ENCODE peak calls at places on chromosomes 6 and 20, in ten cellular contexts. One of them, this sample, is unnamed.

GRCh38 chr20:64176548-64177419 is 12.5 kb downstream of the MYT1 start:
- DNase-seq in NCI-H1092 treated with DMSO at 0.1 percent for 48 hours: no peak
- DNase-seq in osteocyte: no peak
- DNase-seq in RPMI7951: no peak
- DNase-seq in glutamatergic neuron: no peak
- DNase-seq in brain microvascular endothelial cell: no peak
- DNase-seq in astrocyte of the cerebellum: no peak
- DNase-seq in iPS DF 19.7: no peak
- DNase-seq in nucleus accumbens: no peak
- DNase-seq in KBM-7: no peak
- DNase-seq in this sample: no peak

GRCh38 chr6:133973109-133973971 is 20.3 kb downstream of the TBPL1 start:
- DNase-seq in NCI-H1092 treated with DMSO at 0.1 percent for 48 hours: peak; percentile 55
- DNase-seq in osteocyte: no peak
- DNase-seq in RPMI7951: peak; percentile 57
- DNase-seq in glutamatergic neuron: no peak
- DNase-seq in brain microvascular endothelial cell: no peak
- DNase-seq in astrocyte of the cerebellum: peak; percentile 57
- DNase-seq in iPS DF 19.7: no peak
- DNase-seq in nucleus accumbens: no peak
- DNase-seq in KBM-7: peak; percentile 56
- DNase-seq in this sample: no peak

GRCh38 chr20:53162251-53162835 is 190.2 kb downstream of the TSHZ2 start:
- DNase-seq in NCI-H1092 treated with DMSO at 0.1 percent for 48 hours: peak; percentile 9
- DNase-seq in osteocyte: no peak
- DNase-seq in RPMI7951: peak; percentile 42
- DNase-seq in glutamatergic neuron: peak; percentile 53
- DNase-seq in brain microvascular endothelial cell: peak; percentile 33
- DNase-seq in astrocyte of the cerebellum: peak; percentile 42
- DNase-seq in iPS DF 19.7: peak; percentile 65
- DNase-seq in nucleus accumbens: no peak
- DNase-seq in KBM-7: peak; percentile 61
- DNase-seq in this sample: no peak

GRCh38 chr20:34751453-34751852 is 47.3 kb downstream of the TP53INP2 start:
- DNase-seq in NCI-H1092 treated with DMSO at 0.1 percent for 48 hours: no peak
- DNase-seq in osteocyte: no peak
- DNase-seq in RPMI7951: no peak
- DNase-seq in glutamatergic neuron: no peak
- DNase-seq in brain microvascular endothelial cell: no peak
- DNase-seq in astrocyte of the cerebellum: no peak
- DNase-seq in iPS DF 19.7: no peak
- DNase-seq in nucleus accumbens: no peak
- DNase-seq in KBM-7: no peak
- DNase-seq in this sample: no peak

GRCh38 chr20:1005452-1006027 is 3.4 kb upstream of the RSPO4 start:
- DNase-seq in NCI-H1092 treated with DMSO at 0.1 percent for 48 hours: no peak
- DNase-seq in osteocyte: no peak
- DNase-seq in RPMI7951: peak; percentile 28
- DNase-seq in glutamatergic neuron: peak; percentile 43
- DNase-seq in brain microvascular endothelial cell: peak; percentile 30
- DNase-seq in astrocyte of the cerebellum: no peak
- DNase-seq in iPS DF 19.7: peak; percentile 87
- DNase-seq in nucleus accumbens: no peak
- DNase-seq in KBM-7: peak; percentile 28
- DNase-seq in this sample: peak; percentile 57

GRCh38 chr6:26532699-26533523 is 5.3 kb upstream of the HMGN4 start:
- DNase-seq in NCI-H1092 treated with DMSO at 0.1 percent for 48 hours: peak; percentile 81
- DNase-seq in osteocyte: peak; percentile 96
- DNase-seq in RPMI7951: peak; percentile 91
- DNase-seq in glutamatergic neuron: peak; percentile 88
- DNase-seq in brain microvascular endothelial cell: peak; percentile 96
- DNase-seq in astrocyte of the cerebellum: peak; percentile 75
- DNase-seq in iPS DF 19.7: no peak
- DNase-seq in nucleus accumbens: peak; percentile 75
- DNase-seq in KBM-7: peak; percentile 96
- DNase-seq in this sample: no peak

GRCh38 chr20:64164123-64164836 is at the start of gene MYT1:
- DNase-seq in NCI-H1092 treated with DMSO at 0.1 percent for 48 hours: peak; percentile 87
- DNase-seq in osteocyte: no peak
- DNase-seq in RPMI7951: no peak
- DNase-seq in glutamatergic neuron: peak; percentile 70
- DNase-seq in brain microvascular endothelial cell: no peak
- DNase-seq in astrocyte of the cerebellum: no peak
- DNase-seq in iPS DF 19.7: no peak
- DNase-seq in nucleus accumbens: no peak
- DNase-seq in KBM-7: no peak
- DNase-seq in this sample: no peak

GRCh38 chr6:2659882-2660281 is 90.8 kb downstream of the MYLK4 start:
- DNase-seq in NCI-H1092 treated with DMSO at 0.1 percent for 48 hours: no peak
- DNase-seq in osteocyte: no peak
- DNase-seq in RPMI7951: peak; percentile 49
- DNase-seq in glutamatergic neuron: no peak
- DNase-seq in brain microvascular endothelial cell: no peak
- DNase-seq in astrocyte of the cerebellum: no peak
- DNase-seq in iPS DF 19.7: no peak
- DNase-seq in nucleus accumbens: no peak
- DNase-seq in KBM-7: no peak
- DNase-seq in this sample: no peak

GRCh38 chr6:90610671-90611542 is 24.0 kb upstream of the MAP3K7 start:
- DNase-seq in NCI-H1092 treated with DMSO at 0.1 percent for 48 hours: peak; percentile 27
- DNase-seq in osteocyte: no peak
- DNase-seq in RPMI7951: peak; percentile 23
- DNase-seq in glutamatergic neuron: peak; percentile 62
- DNase-seq in brain microvascular endothelial cell: peak; percentile 2
- DNase-seq in astrocyte of the cerebellum: no peak
- DNase-seq in iPS DF 19.7: no peak
- DNase-seq in nucleus accumbens: no peak
- DNase-seq in KBM-7: peak; percentile 46
- DNase-seq in this sample: peak; percentile 77

GRCh38 chr6:34955447-34955846 is 66.4 kb downstream of the ANKS1A start:
- DNase-seq in NCI-H1092 treated with DMSO at 0.1 percent for 48 hours: no peak
- DNase-seq in osteocyte: no peak
- DNase-seq in RPMI7951: no peak
- DNase-seq in glutamatergic neuron: no peak
- DNase-seq in brain microvascular endothelial cell: no peak
- DNase-seq in astrocyte of the cerebellum: no peak
- DNase-seq in iPS DF 19.7: no peak
- DNase-seq in nucleus accumbens: no peak
- DNase-seq in KBM-7: peak; percentile 90
- DNase-seq in this sample: no peak

GRCh38 chr20:1265226-1265915 is 723 bp upstream of the SNPH start:
- DNase-seq in NCI-H1092 treated with DMSO at 0.1 percent for 48 hours: no peak
- DNase-seq in osteocyte: no peak
- DNase-seq in RPMI7951: peak; percentile 39
- DNase-seq in glutamatergic neuron: no peak
- DNase-seq in brain microvascular endothelial cell: no peak
- DNase-seq in astrocyte of the cerebellum: no peak
- DNase-seq in iPS DF 19.7: no peak
- DNase-seq in nucleus accumbens: no peak
- DNase-seq in KBM-7: no peak
- DNase-seq in this sample: no peak

GRCh38 chr20:20795721-20796120 is 83.3 kb upstream of the RALGAPA2 start:
- DNase-seq in NCI-H1092 treated with DMSO at 0.1 percent for 48 hours: no peak
- DNase-seq in osteocyte: no peak
- DNase-seq in RPMI7951: no peak
- DNase-seq in glutamatergic neuron: no peak
- DNase-seq in brain microvascular endothelial cell: no peak
- DNase-seq in astrocyte of the cerebellum: no peak
- DNase-seq in iPS DF 19.7: no peak
- DNase-seq in nucleus accumbens: no peak
- DNase-seq in KBM-7: no peak
- DNase-seq in this sample: no peak

GRCh38 chr6:147837540-147837939 is 329.1 kb downstream of the SAMD5 start:
- DNase-seq in NCI-H1092 treated with DMSO at 0.1 percent for 48 hours: no peak
- DNase-seq in osteocyte: no peak
- DNase-seq in RPMI7951: no peak
- DNase-seq in glutamatergic neuron: no peak
- DNase-seq in brain microvascular endothelial cell: no peak
- DNase-seq in astrocyte of the cerebellum: no peak
- DNase-seq in iPS DF 19.7: no peak
- DNase-seq in nucleus accumbens: no peak
- DNase-seq in KBM-7: no peak
- DNase-seq in this sample: no peak

GRCh38 chr20:48092596-48093280 is 307.5 kb upstream of the SULF2 start:
- DNase-seq in NCI-H1092 treated with DMSO at 0.1 percent for 48 hours: no peak
- DNase-seq in osteocyte: no peak
- DNase-seq in RPMI7951: no peak
- DNase-seq in glutamatergic neuron: no peak
- DNase-seq in brain microvascular endothelial cell: no peak
- DNase-seq in astrocyte of the cerebellum: no peak
- DNase-seq in iPS DF 19.7: no peak
- DNase-seq in nucleus accumbens: no peak
- DNase-seq in KBM-7: no peak
- DNase-seq in this sample: no peak